ENCODE peak calls at places on chromosomes 4 and X, in six cellular contexts. C, I, Z, P, M and R are unnamed samples. For H3K4me1, the result is how much of the 10 kb centered on the place peaks cover.

GRCh38 chr4:185469539-185470154 is 1.9 kb downstream of the CCDC110 start:
- DNase-seq in C (peak), I (peak), Z (no peak), P (no peak), M (peak), R (peak)

GRCh38 chrX:23554304-23554703 is 113.0 kb upstream of the PRDX4 start:
- DNase-seq in C (no peak), I (no peak), Z (peak), P (peak), M (no peak), R (no peak)

GRCh38 chrX:108736509-108737479 is at the start of gene IRS4:
- DNase-seq in C (no peak), I (no peak), Z (peak), P (peak), M (peak), R (no peak)

GRCh38 chr4:104491396-104491821 is 3.3 kb downstream of the CXXC4 start:
- DNase-seq in C (peak), I (peak), Z (no peak), P (no peak), M (peak), R (peak)

GRCh38 chrX:1686642-1687041 is 71.8 kb downstream of the ASMT start:
- DNase-seq in C (no peak), I (no peak), Z (no peak), P (no peak), M (no peak), R (no peak)

GRCh38 chrX:79107891-79108718 is 36.4 kb upstream of the GPR174 start:
- DNase-seq in C (no peak), I (no peak), Z (no peak), P (peak), M (no peak), R (no peak)

GRCh38 chrX:36898301-36898700 is 109.9 kb upstream of the FAM47C start:
- DNase-seq in C (no peak), I (no peak), Z (peak), P (no peak), M (no peak), R (no peak)

GRCh38 chrX:101230636-101231035 is 11.1 kb downstream of the DRP2 start:
- DNase-seq in C (no peak), I (no peak), Z (no peak), P (no peak), M (no peak), R (no peak)

GRCh38 chr4:164997324-164997723 is 19.9 kb upstream of the TRIM61 start:
- DNase-seq in C (peak), I (no peak), Z (peak), P (peak), M (no peak), R (no peak)

GRCh38 chr4:41158756-41159155 is 55.6 kb downstream of the APBB2 start:
- DNase-seq in C (no peak), I (no peak), Z (no peak), P (no peak), M (no peak), R (no peak)
- H3K4me1 ChIP-seq in C (under half), I (under half), Z (half or more), P (under half), M (under half), R (under half)

GRCh38 chr4:45518832-45519231 is 605.0 kb downstream of the GABRG1 start:
- DNase-seq in C (no peak), I (no peak), Z (no peak), P (no peak), M (peak), R (no peak)
- TF ChIP-seq CTCF in C (no peak), I (no peak), Z (no peak), P (no peak), M (peak), R (no peak)

GRCh38 chrX:130097507-130098201 is 12.6 kb downstream of the ELF4 start:
- DNase-seq in C (peak), I (no peak), Z (peak), P (no peak), M (no peak), R (peak)
- H3K4me1 ChIP-seq in C (half or more), I (under half), Z (under half), P (under half), M (under half), R (half or more)

GRCh38 chr4:173025131-173025530 is 143.5 kb upstream of the GALNT7 start:
- DNase-seq in C (peak), I (no peak), Z (peak), P (peak), M (peak), R (no peak)
- TF ChIP-seq CTCF in C (peak), I (peak), Z (peak), P (peak), M (peak), R (peak)

DNA sequence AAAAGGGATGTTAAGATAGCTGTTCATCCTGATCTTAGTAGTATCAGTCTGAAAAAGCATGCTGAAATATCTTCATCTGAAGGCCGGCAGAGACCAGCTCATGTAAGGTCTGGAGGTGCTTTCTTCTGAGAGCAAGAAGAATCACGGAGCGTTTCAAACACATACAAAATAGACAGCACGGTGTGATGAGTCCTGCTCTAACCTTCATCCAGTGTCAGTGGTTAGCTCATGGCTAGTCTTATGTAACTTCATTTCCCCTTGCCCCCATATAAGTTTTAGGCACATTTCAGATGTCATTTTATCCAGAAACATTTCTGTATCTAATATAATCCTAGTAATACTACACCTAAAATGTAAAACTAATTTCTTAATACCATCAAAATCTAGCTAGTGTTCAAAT is 27.8 kb downstream of the ADD1 start:
- DNase-seq in C (no peak), I (no peak), Z (no peak), P (no peak), M (no peak), R (no peak)
- H3K4me1 ChIP-seq in C (half or more), I (half or more), Z (half or more), P (under half), M (under half), R (half or more)